ENCODE peak calls at places on chromosome 4, in seven cellular contexts. S is colonic mucosa, B is left lung, C is transverse colon, O is A549, I is PC-3, H is HepG2. V is an unnamed sample.

GRCh38 chr4:21452931-21453330 is 495.6 kb downstream of the KCNIP4 start:
- DNase-seq in S (no peak), B (no peak), C (no peak), O (no peak), I (no peak), H (no peak), V (no peak)

GRCh38 chr4:83643036-83643435 is 107.1 kb downstream of the GPAT3 start:
- DNase-seq in S (no peak), B (no peak), C (no peak), O (no peak), I (no peak), H (no peak), V (no peak)

GRCh38 chr4:183876268-183876934 is 28.7 kb upstream of the STOX2 start:
- DNase-seq in S (no peak), B (peak), C (peak), O (peak), I (peak), H (no peak), V (no peak)

GRCh38 chr4:8694226-8694625 is 101.7 kb downstream of the CPZ start:
- DNase-seq in S (no peak), B (no peak), C (peak), O (no peak), I (no peak), H (no peak), V (no peak)

GRCh38 chr4:139651282-139652194 is 14.1 kb upstream of the MGST2 start:
- DNase-seq in S (peak), B (peak), C (peak), O (peak), I (peak), H (peak), V (peak)

GRCh38 chr4:47198791-47199190 is 167.4 kb downstream of the GABRB1 start:
- DNase-seq in S (no peak), B (no peak), C (no peak), O (no peak), I (no peak), H (no peak), V (no peak)

GRCh38 chr4:1210971-1211370 is 38.0 kb downstream of the CTBP1 start:
- DNase-seq in S (no peak), B (peak), C (peak), O (no peak), I (no peak), H (no peak), V (no peak)

GRCh38 chr4:82789377-82789776 is 9.2 kb downstream of the SCD5 start:
- DNase-seq in S (no peak), B (no peak), C (no peak), O (no peak), I (no peak), H (no peak), V (no peak)

GRCh38 chr4:150316332-150317205 is 238.3 kb downstream of the DCLK2 start:
- DNase-seq in S (no peak), B (no peak), C (no peak), O (no peak), I (no peak), H (no peak), V (no peak)

GRCh38 chr4:3868146-3868840 is 102.1 kb downstream of the ADRA2C start:
- DNase-seq in S (no peak), B (no peak), C (no peak), O (no peak), I (peak), H (no peak), V (no peak)

GRCh38 chr4:19735012-19735411 is 516.7 kb upstream of the SLIT2 start:
- DNase-seq in S (no peak), B (no peak), C (no peak), O (no peak), I (no peak), H (no peak), V (no peak)

GRCh38 chr4:140094701-140095420 is 59.1 kb downstream of the MAML3 start:
- DNase-seq in S (peak), B (peak), C (peak), O (peak), I (peak), H (no peak), V (peak)

GRCh38 chr4:13543648-13544555 is at the start of gene NKX3-2:
- DNase-seq in S (no peak), B (no peak), C (no peak), O (no peak), I (peak), H (no peak), V (no peak)

GRCh38 chr4:76740866-76741662 is 156.9 kb downstream of the SOWAHB start:
- DNase-seq in S (no peak), B (no peak), C (no peak), O (no peak), I (no peak), H (no peak), V (no peak)

GRCh38 chr4:111943796-111944203 is 201.5 kb upstream of the FAM241A start:
- DNase-seq in S (peak), B (peak), C (peak), O (peak), I (peak), H (peak), V (no peak)

GRCh38 chr4:112099701-112100289 is 45.5 kb upstream of the FAM241A start:
- DNase-seq in S (no peak), B (no peak), C (no peak), O (peak), I (peak), H (peak), V (no peak)

GRCh38 chr4:153083447-153083921 is 120.8 kb upstream of the TRIM2 start:
- DNase-seq in S (peak), B (no peak), C (peak), O (peak), I (peak), H (peak), V (peak)

GRCh38 chr4:39977489-39978377 is at the start of gene PDS5A:
- DNase-seq in S (peak), B (peak), C (peak), O (peak), I (peak), H (peak), V (peak)

GRCh38 chr4:181896609-181897008 is 346.6 kb upstream of the TENM3 start:
- DNase-seq in S (no peak), B (no peak), C (no peak), O (no peak), I (no peak), H (no peak), V (no peak)

GRCh38 chr4:95544433-95545103 is 4.2 kb downstream of the UNC5C start:
- DNase-seq in S (no peak), B (no peak), C (no peak), O (no peak), I (no peak), H (no peak), V (no peak)

GRCh38 chr4:153223418-153223792 is 19.2 kb downstream of the TRIM2 start:
- DNase-seq in S (no peak), B (no peak), C (no peak), O (no peak), I (no peak), H (no peak), V (no peak)

GRCh38 chr4:113831469-113831868 is 69.9 kb upstream of the CAMK2D start:
- DNase-seq in S (no peak), B (no peak), C (no peak), O (no peak), I (no peak), H (no peak), V (no peak)

GRCh38 chr4:24042094-24042493 is 152.2 kb upstream of the PPARGC1A start:
- DNase-seq in S (no peak), B (no peak), C (no peak), O (no peak), I (no peak), H (no peak), V (no peak)

GRCh38 chr4:150244600-150244999 is 166.4 kb downstream of the DCLK2 start:
- DNase-seq in S (no peak), B (no peak), C (no peak), O (peak), I (peak), H (no peak), V (no peak)

GRCh38 chr4:875818-876423 is 50.0 kb upstream of the CPLX1 start:
- DNase-seq in S (no peak), B (no peak), C (no peak), O (no peak), I (no peak), H (peak), V (no peak)

GRCh38 chr4:1356181-1356998 is 9.4 kb downstream of the UVSSA start:
- DNase-seq in S (peak), B (no peak), C (peak), O (peak), I (peak), H (peak), V (no peak)

GRCh38 chr4:62170235-62170634 is 970.1 kb downstream of the ADGRL3 start:
- DNase-seq in S (no peak), B (no peak), C (no peak), O (no peak), I (no peak), H (no peak), V (no peak)
- H3K27ac ChIP-seq in S (no peak), B (no peak), C (no peak), O (no peak), I (no peak), H (no peak), V (no peak)

GRCh38 chr4:41140410-41140809 is 73.9 kb downstream of the APBB2 start:
- DNase-seq in S (no peak), B (no peak), C (no peak), O (no peak), I (no peak), H (no peak), V (no peak)
- H3K27ac ChIP-seq in S (no peak), B (no peak), C (no peak), O (no peak), I (no peak), H (no peak), V (peak)

GRCh38 chr4:6379787-6380745 is 92.3 kb downstream of the PPP2R2C start:
- DNase-seq in S (no peak), B (no peak), C (no peak), O (no peak), I (no peak), H (no peak), V (no peak)

GRCh38 chr4:6377626-6378492 is 94.6 kb downstream of the PPP2R2C start:
- DNase-seq in S (no peak), B (no peak), C (no peak), O (no peak), I (no peak), H (no peak), V (no peak)

GRCh38 chr4:6380746-6381411 is 91.5 kb downstream of the PPP2R2C start:
- DNase-seq in S (no peak), B (no peak), C (no peak), O (no peak), I (no peak), H (no peak), V (no peak)

GRCh38 chr4:6381571-6382123 is 90.8 kb downstream of the PPP2R2C start:
- DNase-seq in S (no peak), B (no peak), C (no peak), O (no peak), I (no peak), H (no peak), V (no peak)

GRCh38 chr4:6378493-6379445 is 93.6 kb downstream of the PPP2R2C start:
- DNase-seq in S (no peak), B (no peak), C (no peak), O (no peak), I (no peak), H (no peak), V (no peak)
- H3K27ac ChIP-seq in S (no peak), B (no peak), C (no peak), O (no peak), I (no peak), H (no peak), V (no peak)

GRCh38 chr4:5773271-5773555 is 62.2 kb downstream of the EVC start:
- DNase-seq in S (no peak), B (no peak), C (no peak), O (no peak), I (no peak), H (no peak), V (no peak)

GRCh38 chr4:5776510-5776909 is 65.5 kb downstream of the EVC start:
- DNase-seq in S (no peak), B (no peak), C (no peak), O (no peak), I (no peak), H (no peak), V (no peak)

GRCh38 chr4:5774416-5775056 is 63.5 kb downstream of the EVC start:
- DNase-seq in S (no peak), B (no peak), C (no peak), O (no peak), I (no peak), H (no peak), V (no peak)

GRCh38 chr4:5770051-5770450 is 59.0 kb downstream of the EVC start:
- DNase-seq in S (no peak), B (no peak), C (no peak), O (no peak), I (no peak), H (no peak), V (no peak)

GRCh38 chr4:5772528-5773270 is 61.7 kb downstream of the EVC start:
- DNase-seq in S (no peak), B (no peak), C (no peak), O (no peak), I (no peak), H (no peak), V (no peak)
- H3K27ac ChIP-seq in S (no peak), B (no peak), C (no peak), O (no peak), I (no peak), H (no peak), V (no peak)

GRCh38 chr4:186068581-186069402 is at the start of gene TLR3:
- DNase-seq in S (peak), B (no peak), C (no peak), O (no peak), I (peak), H (no peak), V (no peak)

GRCh38 chr4:186061919-186062318 is 7.0 kb upstream of the TLR3 start:
- DNase-seq in S (no peak), B (no peak), C (no peak), O (no peak), I (no peak), H (no peak), V (no peak)

GRCh38 chr4:186072516-186072915 is 3.6 kb downstream of the TLR3 start:
- DNase-seq in S (no peak), B (no peak), C (no peak), O (no peak), I (no peak), H (no peak), V (no peak)

GRCh38 chr4:186069734-186070133 is 778 bp downstream of the TLR3 start:
- DNase-seq in S (peak), B (no peak), C (no peak), O (no peak), I (no peak), H (no peak), V (no peak)

DNA sequence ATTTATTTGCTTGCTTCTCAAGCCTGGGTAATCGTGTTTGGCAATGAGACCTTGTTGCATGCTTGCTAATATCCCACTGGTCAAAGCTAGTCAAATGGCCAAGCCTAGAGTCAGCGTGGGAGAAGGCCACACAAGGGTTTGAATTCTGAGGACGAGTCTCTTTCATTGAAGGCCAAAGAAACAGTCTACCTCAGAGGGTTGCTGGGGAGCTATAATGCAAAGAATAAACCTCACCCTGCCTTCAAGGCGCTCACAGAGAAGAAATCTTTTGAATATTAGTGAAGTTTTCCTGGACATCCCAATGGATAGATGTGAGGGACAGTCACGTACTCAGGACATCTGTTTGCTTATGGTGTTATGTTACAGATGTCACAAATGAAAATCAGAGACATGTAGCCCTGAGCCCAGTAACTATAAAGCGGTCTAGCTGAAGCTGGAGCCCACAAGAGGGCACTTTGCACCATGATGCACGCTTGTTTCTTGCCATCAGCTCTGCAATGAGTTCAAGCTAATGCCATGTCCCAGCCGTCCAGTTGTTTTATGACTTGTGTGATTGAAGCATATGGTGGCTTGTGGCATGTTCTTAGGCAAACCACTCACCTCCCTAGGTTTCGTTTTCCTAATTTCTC is 1.1 kb upstream of the TLR3 start:
- DNase-seq in S (peak), B (peak), C (peak), O (peak), I (peak), H (peak), V (no peak)
- H3K27ac ChIP-seq in S (peak), B (peak), C (peak), O (no peak), I (no peak), H (no peak), V (no peak)

GRCh38 chr4:98612318-98613250 is 45.8 kb downstream of the TSPAN5 start:
- DNase-seq in S (no peak), B (no peak), C (no peak), O (no peak), I (no peak), H (no peak), V (no peak)
- H3K27ac ChIP-seq in S (no peak), B (no peak), C (no peak), O (no peak), I (no peak), H (no peak), V (peak)